ENCODE peak calls at places on chromosomes 7 and 10, in six cellular contexts. O is NCI-H1092 treated with DMSO at 0.1 percent for 48 hours, V is SW 1271, K is cardiac fibroblast, H is Calu3, U is iris pigment epithelial cell. L is an unnamed sample.
A peak's percentile ranks its signal among the peaks of the same experiment; 100 is the strongest.

GRCh38 chr10:133608855-133609254 is 17.7 kb downstream of the FRG2B start:
- DNase-seq in U (peak; percentile 12), O (peak; percentile 27), H (peak; percentile 4), K (peak; percentile 23), V (peak; percentile 38), L (no peak)

GRCh38 chr10:118802126-118802793 is 47.5 kb upstream of the CACUL1 start:
- DNase-seq in V (no peak), K (no peak), H (no peak), O (no peak), U (no peak), L (no peak)

GRCh38 chr7:49166441-49166840 is 242.1 kb downstream of the CDC14C start:
- DNase-seq in K (no peak), U (peak; percentile 1), V (no peak), O (peak; percentile 14), H (no peak), L (no peak)

GRCh38 chr10:50629495-50630122 is 5.9 kb upstream of the SGMS1 start:
- DNase-seq in K (no peak), H (no peak), U (no peak), O (no peak), V (no peak), L (no peak)

GRCh38 chr7:50262916-50263690 is 41.4 kb upstream of the IKZF1 start:
- DNase-seq in V (no peak), K (no peak), U (no peak), O (no peak), H (no peak), L (no peak)

GRCh38 chr7:26279405-26279804 is 12.3 kb upstream of the SNX10 start:
- DNase-seq in K (peak; percentile 10), O (no peak), H (no peak), U (no peak), V (no peak), L (no peak)

GRCh38 chr10:14700551-14700950 is 74.1 kb downstream of the FAM107B start:
- DNase-seq in K (no peak), O (no peak), H (no peak), V (no peak), U (no peak), L (no peak)

GRCh38 chr10:131485732-131486131 is 174.2 kb upstream of the TCERG1L start:
- DNase-seq in U (no peak), V (no peak), K (no peak), O (no peak), H (no peak), L (no peak)

GRCh38 chr7:66205736-66206080 is 574 bp downstream of the TPST1 start:
- DNase-seq in H (no peak), V (no peak), O (peak; percentile 16), K (no peak), U (no peak), L (no peak)

GRCh38 chr10:116287906-116288501 is 15.0 kb upstream of the GFRA1 start:
- DNase-seq in H (peak; percentile 23), K (peak; percentile 72), U (peak; percentile 71), V (peak; percentile 6), O (peak; percentile 31), L (peak; percentile 13)

GRCh38 chr7:157337316-157338149 is 729 bp downstream of the DNAJB6 start:
- DNase-seq in O (no peak), U (peak; percentile 69), H (peak; percentile 79), V (peak; percentile 57), K (peak; percentile 63), L (no peak)

GRCh38 chr10:127322286-127322685 is 125.9 kb upstream of the INSYN2A start:
- DNase-seq in K (no peak), V (no peak), H (no peak), O (no peak), U (no peak), L (no peak)

GRCh38 chr7:141551080-141551772 is at the start of gene AGK:
- DNase-seq in U (peak; percentile 72), H (peak; percentile 83), O (peak; percentile 89), K (peak; percentile 83), V (peak; percentile 60), L (no peak)

GRCh38 chr7:75795831-75796285 is 17.7 kb downstream of the CCL24 start:
- DNase-seq in O (no peak), U (no peak), H (no peak), K (peak; percentile 49), V (no peak), L (no peak)

GRCh38 chr7:36708765-36709164 is 15.5 kb downstream of the AOAH start:
- DNase-seq in V (no peak), U (no peak), K (no peak), O (no peak), H (peak; percentile 28), L (no peak)

GRCh38 chr10:82867056-82867455 is 992.1 kb downstream of the NRG3 start:
- DNase-seq in O (no peak), V (no peak), U (no peak), K (no peak), H (no peak), L (no peak)

GRCh38 chr7:43944286-43944685 is 18.1 kb downstream of the UBE2D4 start:
- DNase-seq in V (no peak), O (no peak), U (no peak), K (no peak), H (no peak), L (no peak)

GRCh38 chr10:62248465-62248864 is 20.2 kb downstream of the RTKN2 start:
- DNase-seq in H (no peak), U (no peak), O (no peak), K (peak; percentile 55), V (peak; percentile 28), L (no peak)

GRCh38 chr7:74441801-74442200 is 11.9 kb upstream of the GTF2IRD1 start:
- DNase-seq in H (no peak), U (no peak), V (no peak), K (no peak), O (no peak), L (no peak)

GRCh38 chr10:111077715-111078504 is 1.1 kb downstream of the ADRA2A start:
- DNase-seq in U (peak; percentile 8), K (peak; percentile 12), V (no peak), O (peak; percentile 5), H (peak; percentile 26), L (no peak)

GRCh38 chr7:3649250-3649649 is 348.2 kb downstream of the SDK1 start:
- DNase-seq in H (peak; percentile 28), K (peak; percentile 7), V (no peak), O (no peak), U (peak; percentile 28), L (no peak)

GRCh38 chr7:85095357-85095756 is 91.5 kb downstream of the SEMA3D start:
- DNase-seq in O (no peak), K (peak; percentile 35), H (no peak), V (no peak), U (no peak), L (no peak)

GRCh38 chr7:141991144-141991543 is 4.5 kb upstream of the MGAM start:
- DNase-seq in K (no peak), V (no peak), U (no peak), H (no peak), O (no peak), L (no peak)

GRCh38 chr10:13633689-13634088 is 46.9 kb downstream of the PRPF18 start:
- DNase-seq in K (peak; percentile 97), O (no peak), U (peak; percentile 88), V (no peak), H (no peak), L (no peak)

GRCh38 chr7:151028131-151028947 is at the start of gene ABCB8:
- DNase-seq in O (peak; percentile 99), U (peak; percentile 99), H (peak; percentile 99), V (peak; percentile 98), K (peak; percentile 100), L (peak; percentile 100)

GRCh38 chr10:55233090-55233489 is 432.1 kb upstream of the PCDH15 start:
- DNase-seq in U (no peak), O (no peak), H (no peak), V (no peak), K (no peak), L (no peak)

GRCh38 chr7:158284121-158284520 is 303.5 kb downstream of the PTPRN2 start:
- DNase-seq in U (no peak), K (no peak), O (no peak), H (no peak), V (no peak), L (no peak)

GRCh38 chr7:96823274-96823673 is 113.6 kb upstream of the SEM1 start:
- DNase-seq in V (no peak), K (no peak), O (no peak), U (peak; percentile 53), H (no peak), L (no peak)

GRCh38 chr7:34240450-34240849 is 335.1 kb downstream of the BMPER start:
- DNase-seq in O (no peak), K (peak; percentile 4), H (no peak), U (no peak), V (no peak), L (no peak)

GRCh38 chr7:45643630-45644029 is 69.5 kb downstream of the ADCY1 start:
- DNase-seq in K (no peak), O (no peak), V (no peak), U (no peak), H (no peak), L (no peak)

GRCh38 chr7:115779561-115779960 is 251.0 kb downstream of the TFEC start:
- DNase-seq in H (no peak), O (no peak), K (no peak), V (no peak), U (peak; percentile 2), L (no peak)

GRCh38 chr7:95544174-95544573 is 52.1 kb downstream of the PDK4 start:
- DNase-seq in K (no peak), U (no peak), H (no peak), O (no peak), V (no peak), L (no peak)

GRCh38 chr10:123150986-123151738 is 3.0 kb upstream of the BUB3 start:
- DNase-seq in H (peak; percentile 21), V (no peak), K (no peak), U (no peak), O (no peak), L (no peak)

GRCh38 chr7:25949672-25950487 is 202.1 kb upstream of the NFE2L3 start:
- DNase-seq in K (no peak), V (no peak), H (no peak), U (no peak), O (no peak), L (no peak)

GRCh38 chr10:22436526-22436892 is 91.2 kb downstream of the SPAG6 start:
- DNase-seq in K (no peak), O (no peak), V (no peak), U (no peak), H (no peak), L (no peak)

GRCh38 chr7:159118623-159119022 is 26.0 kb downstream of the VIPR2 start:
- DNase-seq in U (no peak), K (no peak), V (no peak), O (no peak), H (no peak), L (no peak)

GRCh38 chr10:5968037-5968680 is 9.2 kb downstream of the IL15RA start:
- DNase-seq in U (no peak), K (no peak), V (no peak), H (no peak), O (no peak), L (no peak)

GRCh38 chr10:132541601-132542011 is 4.0 kb downstream of the INPP5A start:
- DNase-seq in H (no peak), K (no peak), U (no peak), V (no peak), O (no peak), L (no peak)

GRCh38 chr7:100933735-100934134 is 15.6 kb upstream of the MUC3A start:
- DNase-seq in K (no peak), U (no peak), V (no peak), H (no peak), O (no peak), L (no peak)

L was measured in Panc1.